ENCODE peak calls at places on chromosomes 16 and 17, in four cellular contexts. L, U, A and V are unnamed samples.

GRCh38 chr17:72590882-72591499 is 470.2 kb downstream of the SOX9 start:
- DNase-seq in A (no peak), U (no peak), L (no peak), V (no peak)

GRCh38 chr16:67284699-67285646 is 5.6 kb downstream of the PLEKHG4 start:
- DNase-seq in L (peak; percentile 54), A (no peak), U (peak; percentile 42), V (peak; percentile 18)

GRCh38 chr16:12532871-12533610 is 270.6 kb downstream of the CPPED1 start:
- DNase-seq in L (no peak), A (no peak), U (no peak), V (no peak)

GRCh38 chr17:81135503-81136283 is 29.6 kb upstream of the PVALEF start:
- DNase-seq in A (no peak), L (no peak), U (no peak), V (no peak)

GRCh38 chr17:78377858-78378224 is 608 bp upstream of the PGS1 start:
- DNase-seq in A (no peak), L (no peak), U (no peak), V (no peak)

GRCh38 chr16:66926171-66926570 is 836 bp upstream of the RRAD start:
- DNase-seq in A (no peak), L (no peak), U (no peak), V (no peak)

GRCh38 chr16:15775209-15775608 is 81.6 kb downstream of the MYH11 start:
- DNase-seq in U (no peak), L (no peak), A (peak; percentile 33), V (peak; percentile 44)

GRCh38 chr16:65015577-65015976 is 106.3 kb downstream of the CDH11 start:
- DNase-seq in U (no peak), A (no peak), L (no peak), V (no peak)

GRCh38 chr16:55672471-55672870 is 16.7 kb downstream of the SLC6A2 start:
- DNase-seq in L (no peak), U (no peak), A (peak; percentile 14), V (peak; percentile 93)

GRCh38 chr17:80901319-80901718 is 90.3 kb upstream of the CHMP6 start:
- DNase-seq in L (no peak), A (no peak), U (no peak), V (no peak)

GRCh38 chr16:1642753-1643152 is 30.6 kb downstream of the CRAMP1 start:
- DNase-seq in A (no peak), U (no peak), L (no peak), V (no peak)

GRCh38 chr16:69479806-69480205 is 55.4 kb downstream of the CYB5B start:
- DNase-seq in A (peak; percentile 56), L (no peak), U (no peak), V (no peak)

GRCh38 chr16:54938351-54939346 is 8.0 kb downstream of the IRX5 start:
- DNase-seq in U (no peak), A (no peak), L (no peak), V (no peak)

GRCh38 chr16:47057631-47057996 is 84.1 kb upstream of the DNAJA2 start:
- DNase-seq in U (no peak), A (no peak), L (no peak), V (no peak)

GRCh38 chr16:66740010-66740409 is 11.4 kb downstream of the DYNC1LI2 start:
- DNase-seq in U (no peak), A (peak; percentile 41), L (peak; percentile 39), V (peak; percentile 53)

GRCh38 chr16:82187829-82188228 is 17.8 kb upstream of the MPHOSPH6 start:
- DNase-seq in A (no peak), L (no peak), U (no peak), V (no peak)

GRCh38 chr16:66315210-66315825 is 51.2 kb upstream of the CDH5 start:
- DNase-seq in U (peak; percentile 71), A (peak; percentile 75), L (peak; percentile 69), V (peak; percentile 79)

GRCh38 chr17:44925731-44926697 is 10.7 kb upstream of the GFAP start:
- DNase-seq in U (no peak), A (no peak), L (no peak), V (no peak)

GRCh38 chr16:68370921-68371651 is 60.3 kb downstream of the PRMT7 start:
- DNase-seq in L (no peak), U (no peak), A (no peak), V (no peak)

GRCh38 chr17:19714542-19715411 is 1.6 kb downstream of the SLC47A2 start:
- DNase-seq in L (no peak), U (no peak), A (no peak), V (no peak)

GRCh38 chr17:46742539-46743270 is 75.8 kb downstream of the WNT3 start:
- DNase-seq in U (peak; percentile 39), A (peak; percentile 78), L (no peak), V (peak; percentile 96)

GRCh38 chr17:79627766-79628690 is 17.2 kb upstream of the RBFOX3 start:
- DNase-seq in L (no peak), U (no peak), A (no peak), V (no peak)

GRCh38 chr16:50587543-50587942 is 39.3 kb downstream of the NKD1 start:
- DNase-seq in A (no peak), U (no peak), L (no peak), V (no peak)

GRCh38 chr17:81294512-81295030 is 536 bp downstream of the SLC38A10 start:
- DNase-seq in U (no peak), L (no peak), A (peak; percentile 27), V (peak; percentile 11)

GRCh38 chr17:80866050-80866793 is 125.4 kb upstream of the CHMP6 start:
- DNase-seq in U (peak; percentile 65), L (peak; percentile 56), A (peak; percentile 64), V (peak; percentile 65)

GRCh38 chr16:85396879-85397871 is 215.9 kb upstream of the GSE1 start:
- DNase-seq in L (peak; percentile 49), U (no peak), A (no peak), V (no peak)

GRCh38 chr16:70582280-70582978 is 58.8 kb downstream of the SF3B3 start:
- DNase-seq in A (no peak), U (no peak), L (no peak), V (peak; percentile 25)

GRCh38 chr16:1181715-1182671 is 29.1 kb downstream of the CACNA1H start:
- DNase-seq in A (peak; percentile 85), U (peak; percentile 71), L (peak; percentile 62), V (peak; percentile 51)

DNA sequence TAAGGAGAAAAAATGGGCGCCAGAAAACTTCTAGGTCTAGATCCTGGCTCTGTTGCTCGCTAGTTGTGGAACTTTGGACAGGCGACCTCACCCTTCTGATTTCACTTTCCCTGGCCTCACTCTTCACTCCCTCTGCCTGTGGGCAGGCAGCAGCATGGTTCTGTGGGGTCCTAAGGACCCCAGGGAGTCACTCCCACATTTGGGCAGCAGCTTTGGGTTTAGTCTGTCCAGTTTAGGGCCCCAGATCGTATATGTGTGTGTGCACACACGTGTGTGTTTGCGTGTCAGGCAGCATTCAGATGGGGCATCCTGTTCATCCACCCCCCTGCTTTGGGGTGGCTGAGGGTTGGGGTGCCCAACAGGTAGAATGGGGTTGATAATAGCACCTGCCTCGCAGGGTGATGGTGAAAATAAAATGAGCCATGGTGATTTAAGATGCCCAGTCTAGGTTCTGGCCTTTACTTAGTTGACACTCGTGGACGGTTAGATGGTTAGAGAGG is 102.2 kb downstream of the RAB11FIP4 start:
- DNase-seq in U (no peak), A (no peak), L (no peak), V (no peak)
- H3K4me3 ChIP-seq in U (no peak overlapping the region), A (no peak overlapping the region), L (no peak overlapping the region), V (no peak overlapping the region)

DNA sequence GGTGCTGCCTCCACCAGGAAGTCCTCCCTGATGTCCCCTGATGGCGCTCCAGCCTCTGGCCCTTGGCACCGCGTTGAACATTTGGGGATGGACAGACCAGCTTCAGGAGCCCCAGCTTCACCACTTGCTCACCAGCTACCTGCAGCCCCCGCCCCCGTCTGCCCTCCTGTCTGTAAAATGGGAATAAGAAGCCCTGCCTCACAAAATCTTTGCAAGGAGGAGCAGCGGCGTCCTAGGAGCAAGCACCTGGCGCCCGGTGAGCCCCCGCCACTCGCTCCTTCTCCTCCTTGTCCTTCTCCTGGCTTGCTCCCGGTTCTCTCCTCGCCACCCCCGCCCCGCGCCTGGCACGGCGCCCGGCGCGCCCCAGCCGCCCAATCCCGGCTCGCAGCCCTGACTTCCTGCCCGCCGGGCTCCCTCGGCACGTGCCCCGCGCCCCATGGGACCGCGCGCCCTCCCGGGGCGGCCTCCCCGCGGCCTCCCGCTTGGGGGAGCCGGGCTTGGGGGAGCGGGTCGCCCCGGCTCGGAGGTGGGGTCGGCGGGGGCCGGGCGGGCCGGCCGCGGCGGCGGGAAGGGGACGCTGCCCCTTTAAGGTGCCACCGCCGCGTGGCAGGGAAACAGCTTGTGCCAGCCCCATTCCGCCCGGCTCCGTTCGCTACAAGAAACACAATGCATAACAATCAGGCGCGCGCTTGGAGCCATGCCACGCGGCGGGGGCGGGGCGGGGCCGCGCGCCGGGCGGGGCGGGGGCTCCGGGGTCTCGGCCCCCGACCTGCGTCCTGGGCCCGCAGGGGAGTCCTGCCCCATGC is 9.1 kb upstream of the PPP1R1B start:
- DNase-seq in A (peak; percentile 19), L (no peak), U (peak; percentile 67), V (peak; percentile 20)
- H3K4me3 ChIP-seq in A (peak overlapping the region; percentile 65), L (peak overlapping the region; percentile 65), U (peak overlapping the region; percentile 22), V (peak overlapping the region; percentile 54)

DNA sequence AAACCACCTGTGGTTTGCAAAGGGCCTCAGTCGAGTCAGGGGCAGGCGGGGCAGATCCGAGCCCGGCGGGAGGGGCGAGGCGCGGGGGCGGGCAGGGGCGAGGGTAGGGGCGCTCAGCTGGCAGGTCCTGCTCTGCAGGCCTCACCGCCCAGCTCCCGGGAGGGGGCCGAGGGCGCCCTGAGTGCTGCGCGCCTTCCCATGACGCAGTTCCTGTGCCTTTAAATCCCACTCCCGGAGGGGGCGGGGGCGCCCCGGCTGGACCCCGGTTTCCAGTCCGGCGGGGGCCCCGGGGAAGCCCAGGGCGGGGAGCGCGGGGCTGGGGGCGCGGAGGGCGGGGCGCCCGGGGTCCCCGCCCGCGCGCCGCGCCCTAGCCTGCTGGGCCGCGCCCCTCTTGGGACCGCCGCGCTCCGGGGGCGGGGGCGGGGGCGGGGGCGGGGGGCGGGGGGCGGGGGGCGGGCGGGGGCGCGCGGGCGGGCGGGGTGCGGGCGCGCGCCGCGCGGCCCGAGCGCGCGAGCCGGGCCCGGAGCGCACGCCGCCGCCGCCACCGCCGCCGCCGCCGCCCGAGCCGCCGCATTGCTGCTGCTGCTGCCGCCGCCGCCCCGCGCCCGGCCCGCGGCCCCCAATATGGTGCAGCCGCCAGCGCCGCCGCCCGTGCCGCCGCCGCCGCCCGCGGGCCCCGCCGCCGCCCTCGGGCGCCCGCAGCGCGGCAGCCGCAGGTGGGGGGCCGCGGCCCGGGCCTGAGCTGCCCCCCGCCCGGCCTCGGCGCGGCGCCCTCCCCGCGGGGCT is at the start of gene JPH3:
- DNase-seq in A (no peak), L (no peak), U (no peak), V (no peak)
- H3K4me3 ChIP-seq in A (peak within 1 kb of the TSS; percentile 15), L (peak within 1 kb of the TSS; percentile 42), U (no peak within 1 kb of the TSS), V (no peak within 1 kb of the TSS)

DNA sequence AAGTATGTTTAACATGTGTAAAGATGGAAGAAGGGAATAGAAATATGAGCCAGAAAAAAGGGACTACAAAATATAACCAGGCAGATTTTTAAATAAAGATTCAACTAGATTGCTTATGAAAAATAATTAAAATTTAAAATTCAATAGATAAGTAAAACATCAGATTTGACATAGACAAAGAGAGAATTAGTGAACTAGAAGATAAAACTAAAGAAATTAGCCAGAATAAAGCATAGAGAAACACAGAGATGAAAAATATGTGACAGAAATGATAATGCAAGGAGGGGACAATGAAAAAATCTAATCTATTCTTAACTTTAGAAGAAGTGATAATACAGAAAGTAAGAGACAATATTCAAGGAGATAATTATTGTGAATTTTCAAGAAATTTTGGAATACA is 222.6 kb upstream of the PMFBP1 start:
- DNase-seq in U (no peak), A (no peak), L (no peak), V (no peak)
- H3K4me3 ChIP-seq in U (no peak overlapping the region), A (no peak overlapping the region), L (no peak overlapping the region), V (no peak overlapping the region)

GRCh38 chr16:21208429-21208828 is 2.9 kb downstream of the ZP2 start:
- DNase-seq in U (no peak), A (no peak), L (no peak), V (no peak)
- H3K4me3 ChIP-seq in U (no peak overlapping the region), A (no peak overlapping the region), L (no peak overlapping the region), V (no peak overlapping the region)